ENCODE peak calls at places on chromosomes 7 and 10, in seven cellular contexts. L, J, M, S, V, D and Q are unnamed samples.

GRCh38 chr10:90470971-90471370 is 386.9 kb downstream of the HTR7 start:
- DNase-seq in L (no peak), J (no peak), M (no peak), S (no peak), V (no peak), D (no peak), Q (no peak)

GRCh38 chr10:71285180-71285545 is 33.9 kb upstream of the SLC29A3 start:
- DNase-seq in L (no peak), J (peak; percentile 61), M (peak; percentile 24), S (no peak), V (peak; percentile 69), D (no peak), Q (no peak)

GRCh38 chr10:29834990-29835569 is 200.3 kb upstream of the SVIL start:
- DNase-seq in L (no peak), J (no peak), M (no peak), S (no peak), V (no peak), D (no peak), Q (no peak)

GRCh38 chr10:110547139-110547761 is 20.2 kb upstream of the SMC3 start:
- DNase-seq in L (no peak), J (peak; percentile 67), M (no peak), S (no peak), V (no peak), D (no peak), Q (no peak)

GRCh38 chr7:92790987-92791386 is 45.4 kb downstream of the CDK6 start:
- DNase-seq in L (peak; percentile 47), J (no peak), M (no peak), S (no peak), V (peak; percentile 55), D (no peak), Q (no peak)

GRCh38 chr7:24741691-24742639 is 15.3 kb downstream of the GSDME start:
- DNase-seq in L (peak; percentile 65), J (no peak), M (no peak), S (no peak), V (no peak), D (no peak), Q (no peak)

GRCh38 chr10:108598831-108599230 is 1324.5 kb downstream of the XPNPEP1 start:
- DNase-seq in L (no peak), J (no peak), M (no peak), S (no peak), V (no peak), D (no peak), Q (no peak)

GRCh38 chr7:96508371-96508770 is 186.5 kb upstream of the SLC25A13 start:
- DNase-seq in L (no peak), J (no peak), M (no peak), S (no peak), V (no peak), D (no peak), Q (no peak)

GRCh38 chr10:21317902-21318301 is 207.6 kb downstream of the SKIDA1 start:
- DNase-seq in L (no peak), J (no peak), M (no peak), S (no peak), V (no peak), D (no peak), Q (no peak)

GRCh38 chr10:4242561-4243035 is 457.6 kb upstream of the KLF6 start:
- DNase-seq in L (peak; percentile 62), J (peak; percentile 11), M (peak; percentile 60), S (no peak), V (no peak), D (peak; percentile 68), Q (no peak)

GRCh38 chr10:121617176-121617575 is 18.9 kb upstream of the FGFR2 start:
- DNase-seq in L (no peak), J (no peak), M (no peak), S (no peak), V (peak; percentile 88), D (no peak), Q (peak; percentile 28)

GRCh38 chr10:123655763-123656162 is 10.4 kb upstream of the GPR26 start:
- DNase-seq in L (no peak), J (no peak), M (no peak), S (no peak), V (no peak), D (peak; percentile 18), Q (peak; percentile 44)

GRCh38 chr10:96370575-96371157 is 11.9 kb upstream of the OPALIN start:
- DNase-seq in L (no peak), J (peak; percentile 59), M (peak; percentile 56), S (no peak), V (peak; percentile 68), D (no peak), Q (no peak)

GRCh38 chr7:141071260-141071854 is 2.5 kb upstream of the TMEM178B start:
- DNase-seq in L (peak; percentile 36), J (peak; percentile 59), M (no peak), S (no peak), V (peak; percentile 74), D (peak; percentile 72), Q (no peak)

GRCh38 chr10:81903472-81903871 is 28.5 kb downstream of the NRG3 start:
- DNase-seq in L (no peak), J (no peak), M (no peak), S (no peak), V (no peak), D (no peak), Q (no peak)

GRCh38 chr7:99571768-99572167 is 13.3 kb downstream of the ZNF655 start:
- DNase-seq in L (no peak), J (no peak), M (no peak), S (no peak), V (no peak), D (no peak), Q (no peak)

GRCh38 chr7:151415375-151416112 is 5.7 kb upstream of the WDR86 start:
- DNase-seq in L (no peak), J (no peak), M (no peak), S (no peak), V (no peak), D (peak; percentile 59), Q (peak; percentile 41)

GRCh38 chr10:120115959-120116358 is 223.4 kb downstream of the SEC23IP start:
- DNase-seq in L (no peak), J (no peak), M (no peak), S (no peak), V (no peak), D (no peak), Q (no peak)

GRCh38 chr10:73529089-73529832 is 33.4 kb upstream of the PPP3CB start:
- DNase-seq in L (no peak), J (peak; percentile 87), M (peak; percentile 48), S (no peak), V (no peak), D (peak; percentile 67), Q (no peak)

GRCh38 chr10:89001428-89002072 is 11.0 kb downstream of the FAS start:
- DNase-seq in L (no peak), J (no peak), M (no peak), S (no peak), V (no peak), D (no peak), Q (no peak)

GRCh38 chr10:2938869-2939268 is 128.5 kb upstream of the PFKP start:
- DNase-seq in L (no peak), J (no peak), M (no peak), S (no peak), V (no peak), D (no peak), Q (no peak)
- TF ChIP-seq CTCF in L (no peak), J (peak; percentile 18), M (peak; percentile 21), S (peak; percentile 14), V (peak; percentile 44), D (no peak), Q (peak; percentile 22)

DNA sequence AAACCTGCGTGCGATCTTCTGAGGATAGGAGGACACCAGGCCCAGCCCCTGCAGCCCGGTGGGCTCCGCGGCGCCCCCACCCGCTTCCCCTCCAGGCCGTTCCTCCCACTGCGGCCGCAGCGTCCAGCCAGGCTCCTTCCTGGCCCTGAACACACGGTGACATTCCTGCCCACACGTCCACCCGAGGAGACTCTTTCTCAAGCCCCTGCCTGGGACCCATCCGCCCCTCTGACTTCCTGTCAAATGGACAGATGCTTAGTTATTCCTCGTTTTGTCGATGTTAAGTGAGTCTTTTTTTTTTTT is 32.4 kb upstream of the RNF32 start:
- DNase-seq in L (no peak), J (no peak), M (no peak), S (no peak), V (no peak), D (no peak), Q (no peak)
- H3K27me3 ChIP-seq in L (peaks cover 44% of the 10 kb centered on the region), J (no peaks in the 10 kb centered on the region), M (no peaks in the 10 kb centered on the region), S (no peaks in the 10 kb centered on the region), V (no peaks in the 10 kb centered on the region), D (peaks cover 8% of the 10 kb centered on the region), Q (peaks cover 5% of the 10 kb centered on the region)

GRCh38 chr7:30173058-30173897 is 38.5 kb downstream of the MTURN start:
- DNase-seq in L (peak; percentile 91), J (peak; percentile 73), M (no peak), S (peak; percentile 67), V (peak; percentile 95), D (peak; percentile 93), Q (peak; percentile 73)
- H3K4me3 ChIP-seq in L (no peak overlapping the region), J (no peak overlapping the region), M (no peak overlapping the region), S (no peak overlapping the region), V (no peak overlapping the region), D (no peak overlapping the region), Q (no peak overlapping the region)

DNA sequence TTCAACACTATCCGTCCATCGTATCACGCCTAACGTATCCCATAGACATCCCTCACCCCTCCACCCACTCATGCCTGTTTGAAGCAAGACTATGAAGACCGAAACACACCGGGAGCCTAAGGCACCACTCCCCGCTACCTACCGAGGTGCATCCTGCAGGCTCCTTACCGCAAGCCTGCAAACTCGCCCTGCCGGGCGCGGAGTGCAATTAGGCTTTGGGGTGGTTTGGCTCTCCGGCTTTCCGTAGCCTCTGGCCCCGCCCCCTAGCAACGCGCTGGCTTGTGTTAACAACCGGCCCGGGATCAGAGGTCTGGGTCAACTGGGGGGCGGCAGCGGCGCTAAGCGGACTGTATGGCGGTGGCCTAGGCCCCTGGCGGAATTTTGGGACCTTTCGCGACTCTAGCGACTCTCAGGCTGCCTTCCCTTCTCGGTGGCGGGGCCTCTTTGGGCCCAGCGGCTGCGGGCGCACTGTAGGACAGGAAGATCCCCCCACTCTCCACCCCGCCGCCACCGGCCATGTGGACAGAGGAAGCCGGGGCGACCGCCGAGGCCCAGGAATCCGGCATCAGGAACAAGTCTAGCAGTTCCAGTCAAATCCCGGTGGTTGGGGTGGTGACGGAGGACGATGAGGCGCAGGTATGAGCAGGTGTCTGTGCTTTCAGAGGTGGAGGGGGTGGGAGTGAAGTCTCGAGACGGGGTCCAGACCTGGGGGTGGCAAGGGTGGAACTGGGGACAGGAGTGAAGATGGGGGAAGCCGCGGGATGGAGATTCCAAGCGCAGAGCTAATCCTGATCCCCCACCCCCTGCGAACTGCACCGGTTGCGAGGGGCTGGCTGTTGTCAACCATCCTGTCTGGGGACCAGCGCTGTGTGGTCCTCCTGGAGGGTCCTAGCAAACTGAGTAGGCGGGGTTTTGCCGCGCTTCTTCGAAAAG is at the start of gene CFAP69:
- DNase-seq in L (peak; percentile 91), J (peak; percentile 92), M (peak; percentile 64), S (peak; percentile 94), V (peak; percentile 92), D (peak; percentile 95), Q (peak; percentile 95)
- TF ChIP-seq CTCF in L (no peak), J (peak; percentile 30), M (no peak), S (peak; percentile 15), V (peak; percentile 47), D (no peak), Q (peak; percentile 16)

GRCh38 chr7:130951303-130951975 is 217.4 kb upstream of the KLF14 start:
- DNase-seq in L (no peak), J (no peak), M (no peak), S (no peak), V (no peak), D (no peak), Q (no peak)
- H3K27me3 ChIP-seq in L (no peaks in the 10 kb centered on the region), J (no peaks in the 10 kb centered on the region), M (no peaks in the 10 kb centered on the region), S (no peaks in the 10 kb centered on the region), V (no peaks in the 10 kb centered on the region), D (no peaks in the 10 kb centered on the region), Q (no peaks in the 10 kb centered on the region)